ENCODE peak calls at places on chromosomes 13 and 19, in four cellular contexts. J is H9; T is ovary; I is CD4-positive, CD25-positive, alpha-beta regulatory T cell. H is an unnamed sample.

GRCh38 chr19:12759686-12760085 is 8.1 kb downstream of the BEST2 start:
- DNase-seq in T (no peak), I (no peak), J (no peak), H (no peak)

GRCh38 chr19:58482372-58482771 is 6.2 kb downstream of the ZNF446 start:
- DNase-seq in T (no peak), I (no peak), J (no peak), H (no peak)

GRCh38 chr13:31898383-31899071 is 133.0 kb upstream of the FRY start:
- DNase-seq in J (no peak), I (no peak), T (no peak), H (no peak)

GRCh38 chr19:42132851-42133528 is 744 bp upstream of the POU2F2 start:
- DNase-seq in J (peak; percentile 90), I (peak; percentile 78), T (peak; percentile 56), H (peak; percentile 51)

GRCh38 chr13:48155850-48156249 is 60.9 kb upstream of the MED4 start:
- DNase-seq in I (peak; percentile 43), T (no peak), J (no peak), H (no peak)

GRCh38 chr13:113616991-113617749 is 32.6 kb downstream of the TFDP1 start:
- DNase-seq in J (peak; percentile 61), T (no peak), I (no peak), H (no peak)

GRCh38 chr13:91576590-91576989 is 178.2 kb downstream of the GPC5 start:
- DNase-seq in T (no peak), I (no peak), J (peak; percentile 58), H (no peak)

GRCh38 chr13:45521292-45521691 is 56.6 kb downstream of the COG3 start:
- DNase-seq in J (no peak), T (no peak), I (no peak), H (no peak)

GRCh38 chr19:44847144-44848035 is 1.3 kb downstream of the NECTIN2 start:
- DNase-seq in J (peak; percentile 81), I (no peak), T (peak; percentile 83), H (peak; percentile 78)

GRCh38 chr13:100209857-100210580 is 121.1 kb downstream of the PCCA start:
- DNase-seq in T (no peak), J (no peak), I (no peak), H (no peak)

GRCh38 chr19:31675187-31675913 is 326.1 kb upstream of the TSHZ3 start:
- DNase-seq in J (no peak), I (no peak), T (no peak), H (no peak)

GRCh38 chr13:112904436-112904960 is 64.5 kb upstream of the MCF2L start:
- DNase-seq in I (no peak), T (no peak), J (no peak), H (no peak)

GRCh38 chr13:32947886-32948285 is 68.3 kb upstream of the KL start:
- DNase-seq in T (no peak), I (no peak), J (no peak), H (no peak)

GRCh38 chr13:110376120-110376519 is 69.0 kb downstream of the COL4A2 start:
- DNase-seq in T (no peak), J (no peak), I (no peak), H (no peak)

GRCh38 chr13:108897955-108898354 is 268.5 kb downstream of the MYO16 start:
- DNase-seq in J (no peak), T (no peak), I (no peak), H (no peak)

GRCh38 chr19:19635313-19635702 is 7.3 kb upstream of the LPAR2 start:
- DNase-seq in J (no peak), I (no peak), T (no peak), H (no peak)

GRCh38 chr13:113621046-113621445 is 36.5 kb downstream of the TFDP1 start:
- DNase-seq in I (no peak), T (no peak), J (no peak), H (no peak)

GRCh38 chr19:45496349-45496953 is 396 bp downstream of the RTN2 start:
- DNase-seq in J (peak; percentile 82), I (no peak), T (no peak), H (no peak)

GRCh38 chr19:36128392-36128736 is 11.5 kb upstream of the CAPNS1 start:
- DNase-seq in I (no peak), J (peak; percentile 57), T (no peak), H (no peak)

GRCh38 chr13:36696410-36696809 is 22.6 kb downstream of the SERTM1 start:
- DNase-seq in J (no peak), T (no peak), I (no peak), H (no peak)

GRCh38 chr19:41239961-41240574 is 21.0 kb downstream of the AXL start:
- DNase-seq in I (no peak), J (no peak), T (no peak), H (no peak)

GRCh38 chr13:78147905-78148304 is 229.3 kb upstream of the EDNRB start:
- DNase-seq in I (no peak), T (no peak), J (no peak), H (no peak)

GRCh38 chr13:24008679-24009078 is 111.4 kb upstream of the C1QTNF9B start:
- DNase-seq in J (no peak), I (no peak), T (no peak), H (no peak)

GRCh38 chr13:112930192-112930591 is 38.8 kb upstream of the MCF2L start:
- DNase-seq in J (no peak), I (no peak), T (no peak), H (no peak)

GRCh38 chr19:10537668-10538067 is 6.0 kb upstream of the ATG4D start:
- DNase-seq in T (no peak), I (no peak), J (no peak), H (no peak)

GRCh38 chr19:49492573-49493411 is 3.4 kb upstream of the RPS11 start:
- DNase-seq in I (no peak), T (no peak), J (no peak), H (no peak)

GRCh38 chr13:85040176-85040660 is 759.0 kb downstream of the SLITRK6 start:
- DNase-seq in J (no peak), I (no peak), T (no peak), H (no peak)

GRCh38 chr19:29675120-29675649 is 9.9 kb downstream of the PLEKHF1 start:
- DNase-seq in I (no peak), J (no peak), T (no peak), H (no peak)

DNA sequence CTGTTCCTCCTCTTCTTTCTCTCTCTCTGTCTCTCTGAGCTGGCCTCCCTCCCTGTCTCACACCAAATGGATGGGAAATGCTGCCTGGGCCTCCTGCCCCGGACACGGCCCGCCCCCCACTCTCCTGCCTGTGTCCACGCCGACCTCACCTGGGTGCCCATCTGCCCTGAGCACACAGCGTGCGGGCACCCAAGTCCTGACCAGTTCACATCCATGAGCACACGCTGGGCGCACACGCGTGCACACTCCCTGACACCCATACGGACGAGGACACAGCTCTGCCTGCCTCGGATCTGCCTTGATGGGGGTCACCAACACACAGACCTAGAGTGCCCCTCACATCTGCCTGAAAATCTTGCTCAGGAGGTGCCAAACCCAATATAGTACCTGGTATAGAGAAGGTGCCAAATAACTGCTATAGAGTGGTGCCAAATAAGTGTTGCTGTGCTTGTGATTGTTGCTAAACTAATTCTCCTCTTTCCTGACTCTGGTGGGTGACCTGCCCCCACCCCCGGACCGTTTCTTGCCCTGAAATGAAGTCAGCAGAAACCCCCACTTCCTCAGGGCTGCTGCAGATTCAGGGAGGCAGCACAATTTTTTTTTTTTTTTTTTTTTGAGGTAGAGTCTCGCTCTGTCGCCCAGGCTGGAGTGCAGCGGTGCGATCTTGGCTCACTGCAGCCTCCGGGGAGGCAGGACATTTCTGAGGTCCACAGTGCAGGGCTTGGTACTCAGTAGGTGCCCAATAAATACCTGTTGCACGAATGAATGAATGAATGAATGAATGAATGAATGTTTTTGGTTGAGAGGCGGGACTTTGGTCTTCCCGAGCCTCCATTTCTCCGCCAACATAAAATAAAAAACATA is 4.6 kb downstream of the NFIC start:
- DNase-seq in T (no peak), I (no peak), J (no peak), H (no peak)
- H3K4me1 ChIP-seq in T (peaks cover 29% of the 10 kb centered on the region), I (peaks cover 16% of the 10 kb centered on the region), J (no peaks in the 10 kb centered on the region), H (peaks cover 24% of the 10 kb centered on the region)

DNA sequence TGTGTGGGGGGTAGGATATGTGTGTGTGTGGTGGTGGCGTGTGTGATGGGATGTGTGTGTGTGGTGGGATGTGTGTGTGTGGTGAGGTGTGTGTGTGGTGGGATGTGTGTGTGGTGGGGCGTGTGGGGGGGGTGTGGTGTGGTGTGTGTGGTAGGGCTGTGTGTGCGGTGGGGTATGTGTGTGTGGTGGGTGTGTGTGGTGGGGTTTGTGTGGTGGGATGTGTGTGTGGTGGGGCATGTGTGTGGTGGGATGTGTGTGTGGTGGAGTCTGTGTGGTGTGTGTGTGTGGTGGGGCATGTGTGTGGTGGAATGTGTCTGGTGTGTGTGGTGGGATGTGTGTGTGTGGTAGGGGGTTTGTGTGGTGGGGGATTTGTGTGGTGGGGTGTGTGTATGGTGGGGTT is 41.2 kb upstream of the NPAS1 start:
- DNase-seq in I (no peak), T (no peak), J (no peak), H (no peak)
- H3K4me1 ChIP-seq in I (no peaks in the 10 kb centered on the region), T (peaks cover 29% of the 10 kb centered on the region), J (peaks cover 10% of the 10 kb centered on the region), H (peaks cover 35% of the 10 kb centered on the region)

GRCh38 chr19:38692458-38693379 is 45.3 kb downstream of the ACTN4 start:
- DNase-seq in I (no peak), J (no peak), T (no peak), H (no peak)
- H3K4me1 ChIP-seq in I (peaks cover 73% of the 10 kb centered on the region), J (peaks cover 14% of the 10 kb centered on the region), T (peaks cover 16% of the 10 kb centered on the region), H (peaks cover 52% of the 10 kb centered on the region)

GRCh38 chr19:8454218-8454617 is 9.4 kb downstream of the HNRNPM start:
- DNase-seq in J (no peak), T (no peak), I (no peak), H (no peak)

GRCh38 chr19:8457209-8457608 is 12.4 kb downstream of the HNRNPM start:
- DNase-seq in T (no peak), J (no peak), I (no peak), H (no peak)

GRCh38 chr19:8456064-8456463 is 11.3 kb downstream of the HNRNPM start:
- DNase-seq in I (no peak), T (no peak), J (peak; percentile 64), H (no peak)

GRCh38 chr19:8453616-8454015 is 8.8 kb downstream of the HNRNPM start:
- DNase-seq in T (no peak), I (no peak), J (no peak), H (no peak)

DNA sequence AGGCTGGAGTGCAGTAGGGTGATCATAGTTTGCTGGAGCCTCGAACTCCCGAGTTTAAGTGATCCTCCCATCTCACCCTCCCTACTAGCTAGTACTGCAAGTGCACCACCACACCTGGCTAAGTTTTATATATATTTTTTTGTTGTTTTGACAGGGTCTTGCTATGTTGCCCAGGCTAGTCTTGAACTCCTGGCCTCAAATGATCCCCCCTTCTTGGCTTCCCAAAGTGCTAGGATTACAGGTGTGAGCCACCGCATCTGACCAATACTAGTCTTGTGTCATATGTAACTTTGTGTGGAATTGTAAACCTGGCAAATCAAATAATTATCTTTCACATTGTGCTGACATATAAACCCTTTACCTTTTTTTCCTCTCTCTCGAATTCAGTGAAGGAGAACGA is 10.2 kb downstream of the HNRNPM start:
- DNase-seq in I (no peak), T (no peak), J (no peak), H (no peak)
- H3K4me1 ChIP-seq in I (peaks cover 66% of the 10 kb centered on the region), T (peaks cover 23% of the 10 kb centered on the region), J (peaks cover 3% of the 10 kb centered on the region), H (peaks cover 20% of the 10 kb centered on the region)

H was measured in lung.